ENCODE peak calls at places on chromosome 13, in ten cellular contexts. C is iPS DF 6.9; J is choroid plexus epithelial cell; A is CD4-positive, alpha-beta memory T cell; O is thoracic aorta; B is NAMALWA; H is transverse colon; Y is cortex of kidney; E is testis; R is effector memory CD8-positive, alpha-beta T cell. I is an unnamed sample.

GRCh38 chr13:27549406-27549981 is 70.8 kb downstream of the LNX2 start:
- DNase-seq in E (no peak), C (no peak), A (no peak), R (no peak), H (peak), Y (no peak), J (no peak), O (no peak), B (no peak), I (no peak)

GRCh38 chr13:75132800-75133695 is 348.9 kb downstream of the TBC1D4 start:
- DNase-seq in B (no peak), H (no peak), C (no peak), J (peak), A (no peak), E (no peak), R (no peak), Y (no peak), O (no peak), I (no peak)

GRCh38 chr13:20178156-20178555 is 14.6 kb downstream of the GJB2 start:
- DNase-seq in E (no peak), O (no peak), H (no peak), A (no peak), B (no peak), J (no peak), Y (no peak), R (no peak), C (no peak), I (no peak)

GRCh38 chr13:105599477-105600037 is 935.9 kb downstream of the EFNB2 start:
- DNase-seq in H (no peak), Y (no peak), B (no peak), C (no peak), J (no peak), R (no peak), A (no peak), O (no peak), E (no peak), I (no peak)

GRCh38 chr13:97855570-97855970 is 97.9 kb upstream of the IPO5 start:
- DNase-seq in O (no peak), R (no peak), J (peak), Y (no peak), B (peak), E (peak), A (no peak), H (peak), C (peak), I (no peak)

GRCh38 chr13:33794576-33794975 is 23.4 kb upstream of the RFC3 start:
- DNase-seq in O (no peak), A (no peak), J (no peak), R (no peak), E (no peak), C (no peak), Y (no peak), B (no peak), H (no peak), I (peak)

GRCh38 chr13:23020246-23020843 is 160.4 kb upstream of the SGCG start:
- DNase-seq in E (peak), J (peak), C (peak), O (no peak), R (no peak), A (peak), Y (no peak), B (peak), H (peak), I (no peak)

GRCh38 chr13:54633461-54633860 is 1604.8 kb downstream of the OLFM4 start:
- DNase-seq in J (no peak), O (no peak), Y (no peak), C (no peak), B (no peak), A (no peak), R (no peak), E (no peak), H (no peak), I (no peak)

GRCh38 chr13:110340812-110341444 is 33.8 kb downstream of the COL4A2 start:
- DNase-seq in O (peak), J (peak), C (no peak), B (no peak), A (peak), H (peak), R (no peak), E (peak), Y (no peak), I (peak)

GRCh38 chr13:74287672-74288169 is 153.5 kb upstream of the KLF12 start:
- DNase-seq in Y (no peak), E (peak), H (peak), C (no peak), R (peak), J (peak), B (peak), O (peak), A (peak), I (peak)

GRCh38 chr13:63184693-63185092 is 1769.0 kb upstream of the PCDH20 start:
- DNase-seq in R (no peak), Y (no peak), H (no peak), A (no peak), E (no peak), B (no peak), C (peak), J (peak), O (no peak), I (no peak)

GRCh38 chr13:101289764-101290163 is 126.5 kb downstream of the NALCN start:
- DNase-seq in A (peak), B (peak), Y (no peak), H (no peak), R (no peak), J (peak), C (peak), E (peak), O (no peak), I (no peak)

GRCh38 chr13:113468029-113468428 is 14.7 kb upstream of the ADPRHL1 start:
- DNase-seq in C (no peak), B (no peak), J (no peak), Y (no peak), O (no peak), R (no peak), A (no peak), E (no peak), H (no peak), I (no peak)

GRCh38 chr13:92806215-92806614 is 420.4 kb upstream of the GPC6 start:
- DNase-seq in E (no peak), R (no peak), H (no peak), J (peak), C (no peak), B (peak), Y (no peak), O (no peak), A (peak), I (no peak)

GRCh38 chr13:89061821-89062220 is 1390.7 kb downstream of the SLITRK5 start:
- DNase-seq in E (no peak), Y (no peak), C (no peak), J (no peak), O (no peak), A (no peak), H (peak), R (no peak), B (no peak), I (no peak)

GRCh38 chr13:34155931-34156607 is 338.1 kb downstream of the RFC3 start:
- DNase-seq in O (no peak), A (no peak), H (no peak), Y (no peak), C (no peak), B (no peak), J (peak), E (no peak), R (no peak), I (no peak)

GRCh38 chr13:72849571-72849970 is 67.6 kb downstream of the PIBF1 start:
- DNase-seq in R (no peak), B (no peak), J (peak), O (no peak), C (no peak), A (no peak), E (no peak), Y (no peak), H (no peak), I (no peak)

GRCh38 chr13:49300716-49301589 is 53.2 kb downstream of the CDADC1 start:
- DNase-seq in O (no peak), H (peak), B (peak), Y (no peak), E (peak), R (peak), J (peak), C (peak), A (peak), I (no peak)

GRCh38 chr13:110669036-110669435 is 36.9 kb downstream of the CARS2 start:
- DNase-seq in C (no peak), H (no peak), A (no peak), E (no peak), J (no peak), R (no peak), O (no peak), B (no peak), Y (no peak), I (no peak)

GRCh38 chr13:24511019-24511823 is 1.4 kb downstream of the PARP4 start:
- DNase-seq in Y (no peak), C (no peak), A (peak), J (peak), B (peak), E (no peak), R (peak), O (no peak), H (peak), I (no peak)

GRCh38 chr13:49678172-49678914 is 12.9 kb downstream of the EBPL start:
- DNase-seq in Y (no peak), A (no peak), O (no peak), E (no peak), C (no peak), J (no peak), B (no peak), H (no peak), R (no peak), I (no peak)

GRCh38 chr13:37263881-37264280 is 158.4 kb upstream of the CSNK1A1L start:
- DNase-seq in O (no peak), A (no peak), J (no peak), Y (no peak), C (no peak), B (no peak), E (no peak), R (no peak), H (no peak), I (no peak)

GRCh38 chr13:110811751-110812110 is 98.2 kb downstream of the ING1 start:
- DNase-seq in H (no peak), O (no peak), Y (no peak), J (no peak), R (no peak), E (no peak), A (no peak), C (no peak), B (no peak), I (no peak)

GRCh38 chr13:113489171-113489548 is 1.4 kb downstream of the DCUN1D2 start:
- DNase-seq in C (no peak), O (no peak), A (no peak), H (no peak), J (peak), R (no peak), E (no peak), B (no peak), Y (no peak), I (no peak)

GRCh38 chr13:27559714-27560113 is 60.6 kb downstream of the LNX2 start:
- DNase-seq in O (no peak), J (no peak), R (peak), H (no peak), E (no peak), A (peak), C (no peak), B (no peak), Y (no peak), I (no peak)

GRCh38 chr13:19169991-19170390 is 11.6 kb downstream of the TUBA3C start:
- DNase-seq in C (no peak), R (no peak), A (no peak), H (no peak), Y (no peak), B (no peak), O (no peak), J (no peak), E (no peak), I (no peak)